ENCODE peak calls at places on chromosomes 13 and 19, in six cellular contexts. L, T, H, B, W and M are unnamed samples.

GRCh38 chr13:38888309-38888708 is 102.3 kb downstream of the STOML3 start:
- DNase-seq in L (no peak), T (no peak), H (no peak), B (no peak), W (no peak), M (no peak)

GRCh38 chr13:50990050-50990449 is 80.5 kb downstream of the RNASEH2B start:
- DNase-seq in L (no peak), T (no peak), H (no peak), B (no peak), W (no peak), M (no peak)

GRCh38 chr13:75704942-75705320 is 68.8 kb downstream of the LMO7 start:
- DNase-seq in L (no peak), T (no peak), H (no peak), B (peak; percentile 84), W (no peak), M (no peak)

GRCh38 chr19:38701455-38702063 is 42.7 kb downstream of the CAPN12 start:
- DNase-seq in L (no peak), T (no peak), H (no peak), B (no peak), W (no peak), M (no peak)

GRCh38 chr19:48928164-48929005 is 5.1 kb upstream of the DHDH start:
- DNase-seq in L (no peak), T (no peak), H (no peak), B (no peak), W (no peak), M (no peak)

GRCh38 chr13:75505327-75505726 is 23.4 kb upstream of the TBC1D4 start:
- DNase-seq in L (no peak), T (no peak), H (no peak), B (no peak), W (no peak), M (no peak)

GRCh38 chr13:81406022-81406421 is 1065.1 kb upstream of the SPRY2 start:
- DNase-seq in L (no peak), T (no peak), H (no peak), B (no peak), W (no peak), M (no peak)

GRCh38 chr19:13499682-13500081 is 6.6 kb downstream of the CACNA1A start:
- DNase-seq in L (no peak), T (no peak), H (no peak), B (no peak), W (no peak), M (no peak)

GRCh38 chr19:19111967-19112580 is 26.2 kb downstream of the TMEM161A start:
- DNase-seq in L (no peak), T (no peak), H (no peak), B (no peak), W (no peak), M (no peak)

GRCh38 chr13:76944457-76944856 is 3.9 kb upstream of the ACOD1 start:
- DNase-seq in L (no peak), T (no peak), H (no peak), B (no peak), W (no peak), M (no peak)

GRCh38 chr19:1521636-1522035 is 2.2 kb upstream of the PLK5 start:
- DNase-seq in L (no peak), T (no peak), H (no peak), B (no peak), W (no peak), M (no peak)